ENCODE peak calls at places on chromosomes 12 and 14, in four cellular contexts. One of them, this sample, is unnamed.

GRCh38 chr12:116247377-116247776 is 30.1 kb downstream of the MED13L start:
- DNase-seq in HCT116: no peak
- DNase-seq in K562: no peak
- DNase-seq in HepG2: no peak
- DNase-seq in this sample: no peak

GRCh38 chr12:95202691-95203476 is 14.4 kb downstream of the FGD6 start:
- DNase-seq in HepG2: no peak
- DNase-seq in K562: no peak
- DNase-seq in HCT116: no peak
- DNase-seq in this sample: no peak

GRCh38 chr14:74401504-74402241 is 24.3 kb downstream of the SYNDIG1L start:
- DNase-seq in K562: peak; percentile 14
- DNase-seq in HepG2: no peak
- DNase-seq in HCT116: no peak
- DNase-seq in this sample: no peak

GRCh38 chr14:27075503-27075902 is 477.7 kb upstream of the NOVA1 start:
- DNase-seq in HepG2: no peak
- DNase-seq in HCT116: no peak
- DNase-seq in K562: no peak
- DNase-seq in this sample: no peak

GRCh38 chr12:27521066-27521465 is 2.9 kb upstream of the PPFIBP1 start:
- DNase-seq in HCT116: no peak
- DNase-seq in K562: peak; percentile 14
- DNase-seq in HepG2: no peak
- DNase-seq in this sample: no peak

GRCh38 chr12:10400829-10401228 is 8.7 kb downstream of the KLRC4 start:
- DNase-seq in K562: no peak
- DNase-seq in HCT116: no peak
- DNase-seq in HepG2: no peak
- DNase-seq in this sample: no peak

GRCh38 chr14:91323671-91324605 is 79.4 kb upstream of the GPR68 start:
- DNase-seq in HepG2: peak; percentile 45
- DNase-seq in K562: peak; percentile 69
- DNase-seq in HCT116: peak; percentile 18
- DNase-seq in this sample: peak; percentile 22

GRCh38 chr12:1607940-1608782 is 13.8 kb upstream of the FBXL14 start:
- DNase-seq in HCT116: no peak
- DNase-seq in HepG2: no peak
- DNase-seq in K562: no peak
- DNase-seq in this sample: no peak

GRCh38 chr14:22047105-22047504 is 373.5 kb upstream of the OR4E1 start:
- DNase-seq in HepG2: peak; percentile 70
- DNase-seq in HCT116: no peak
- DNase-seq in K562: no peak
- DNase-seq in this sample: no peak

GRCh38 chr14:101072531-101072930 is 169.0 kb upstream of the RTL1 start:
- DNase-seq in HCT116: no peak
- DNase-seq in K562: no peak
- DNase-seq in HepG2: no peak
- DNase-seq in this sample: no peak
- TF ChIP-seq TCF7L2 in HCT116: no peak
- TF ChIP-seq TCF7L2 in K562: no peak
- TF ChIP-seq TCF7L2 in HepG2: no peak
- TF ChIP-seq TCF7L2 in this sample: no peak

GRCh38 chr14:64501326-64502171 is 2.1 kb downstream of the ZBTB25 start:
- DNase-seq in K562: no peak
- DNase-seq in HCT116: no peak
- DNase-seq in HepG2: peak; percentile 55
- DNase-seq in this sample: no peak
- TF ChIP-seq CTCF in K562: no peak
- TF ChIP-seq CTCF in HCT116: no peak
- TF ChIP-seq CTCF in HepG2: no peak
- TF ChIP-seq CTCF in this sample: no peak

DNA sequence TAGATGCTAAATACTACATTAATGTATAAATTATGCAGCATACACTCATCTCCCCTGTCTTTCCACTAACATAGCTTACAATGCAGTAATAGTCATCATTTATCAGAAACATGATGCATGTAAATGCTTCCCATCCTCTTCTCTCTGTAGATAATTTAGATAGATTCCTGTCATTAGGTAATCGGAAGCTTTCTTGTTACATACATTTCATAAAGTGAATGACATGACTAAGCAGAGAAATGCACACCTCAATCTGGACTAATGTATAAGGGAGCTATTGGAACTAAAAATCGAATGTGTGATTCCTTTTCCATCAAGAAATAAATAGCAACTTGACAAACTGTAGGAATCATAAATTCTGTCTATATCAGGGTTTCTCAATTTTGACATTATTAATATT is 273.4 kb downstream of the RASSF9 start:
- DNase-seq in HCT116: no peak
- DNase-seq in K562: no peak
- DNase-seq in HepG2: no peak
- DNase-seq in this sample: no peak
- TF ChIP-seq REST in HCT116: no peak
- TF ChIP-seq REST in K562: no peak
- TF ChIP-seq REST in HepG2: no peak
- TF ChIP-seq REST in this sample: no peak

DNA sequence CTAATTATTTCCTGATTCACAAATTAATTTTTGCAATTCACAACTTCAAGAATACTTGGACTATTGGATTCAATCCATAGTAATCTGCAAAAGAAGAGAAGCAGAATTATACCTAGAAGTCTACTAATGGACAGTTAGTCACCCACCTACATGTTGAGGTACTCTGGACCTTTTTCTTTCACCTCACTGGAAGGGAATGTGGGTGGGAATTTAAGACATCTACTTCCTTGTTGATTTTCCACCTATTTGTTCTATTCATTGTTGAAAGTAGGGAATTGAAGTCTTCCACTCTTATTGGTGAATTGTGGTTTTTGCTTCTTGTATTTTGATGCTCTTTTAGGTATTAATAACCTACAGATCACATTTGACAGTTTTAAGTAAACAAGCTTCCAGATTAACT is 11.0 kb downstream of the RESF1 start:
- DNase-seq in K562: no peak
- DNase-seq in HepG2: peak; percentile 30
- DNase-seq in HCT116: no peak
- DNase-seq in this sample: no peak
- TF ChIP-seq TCF7L2 in K562: no peak
- TF ChIP-seq TCF7L2 in HepG2: no peak
- TF ChIP-seq TCF7L2 in HCT116: no peak
- TF ChIP-seq TCF7L2 in this sample: no peak

GRCh38 chr12:40921563-40922163 is 229.4 kb downstream of the CNTN1 start:
- DNase-seq in HCT116: peak; percentile 12
- DNase-seq in HepG2: peak; percentile 8
- DNase-seq in K562: peak; percentile 14
- DNase-seq in this sample: no peak
- TF ChIP-seq CTCF in HCT116: peak; percentile 65
- TF ChIP-seq CTCF in HepG2: peak; percentile 40
- TF ChIP-seq CTCF in K562: no peak
- TF ChIP-seq CTCF in this sample: peak; percentile 65

GRCh38 chr14:24130717-24131548 is 474 bp downstream of the FITM1 start:
- DNase-seq in K562: no peak
- DNase-seq in HepG2: peak; percentile 81
- DNase-seq in HCT116: no peak
- DNase-seq in this sample: no peak
- TF ChIP-seq REST in K562: no peak
- TF ChIP-seq REST in HepG2: no peak
- TF ChIP-seq REST in HCT116: no peak
- TF ChIP-seq REST in this sample: no peak

GRCh38 chr14:103104654-103105511 is 10.4 kb downstream of the EXOC3L4 start:
- DNase-seq in K562: peak; percentile 72
- DNase-seq in HCT116: no peak
- DNase-seq in HepG2: no peak
- DNase-seq in this sample: no peak
- TF ChIP-seq TCF7L2 in K562: no peak
- TF ChIP-seq TCF7L2 in HCT116: no peak
- TF ChIP-seq TCF7L2 in HepG2: no peak
- TF ChIP-seq TCF7L2 in this sample: no peak